ENCODE peak calls at places on chromosome 5, in seven cellular contexts. T is ovary, V is A172, B is NCI-H1436, I is fibroblast of lung, H is endothelial cell, A is heart right ventricle. O is an unnamed sample.

GRCh38 chr5:120258123-120258522 is 206.0 kb upstream of the PRR16 start:
- DNase-seq in T (no peak), V (no peak), B (no peak), I (no peak), H (no peak), A (no peak), O (no peak)

GRCh38 chr5:74382115-74382514 is 258.4 kb downstream of the ENC1 start:
- DNase-seq in T (no peak), V (no peak), B (no peak), I (no peak), H (no peak), A (no peak), O (no peak)

GRCh38 chr5:124000558-124000957 is 488.6 kb downstream of the CSNK1G3 start:
- DNase-seq in T (no peak), V (no peak), B (no peak), I (no peak), H (no peak), A (no peak), O (no peak)

GRCh38 chr5:177123789-177124485 is 9.6 kb upstream of the NSD1 start:
- DNase-seq in T (no peak), V (no peak), B (no peak), I (no peak), H (no peak), A (no peak), O (no peak)

GRCh38 chr5:133729800-133730199 is 117.5 kb upstream of the FSTL4 start:
- DNase-seq in T (no peak), V (no peak), B (no peak), I (no peak), H (no peak), A (no peak), O (no peak)

GRCh38 chr5:86824642-86825041 is 206.9 kb downstream of the COX7C start:
- DNase-seq in T (no peak), V (no peak), B (no peak), I (no peak), H (no peak), A (no peak), O (no peak)

GRCh38 chr5:157451806-157452205 is 8.2 kb upstream of the NIPAL4 start:
- DNase-seq in T (no peak), V (no peak), B (no peak), I (no peak), H (no peak), A (no peak), O (no peak)

GRCh38 chr5:41721521-41721920 is 148.7 kb downstream of the OXCT1 start:
- DNase-seq in T (no peak), V (no peak), B (no peak), I (no peak), H (no peak), A (no peak), O (no peak)

GRCh38 chr5:112208699-112209615 is 210.1 kb downstream of the EPB41L4A start:
- DNase-seq in T (no peak), V (no peak), B (no peak), I (no peak), H (no peak), A (no peak), O (no peak)

GRCh38 chr5:159814222-159814621 is 102.1 kb upstream of the ADRA1B start:
- DNase-seq in T (no peak), V (no peak), B (no peak), I (no peak), H (no peak), A (no peak), O (no peak)

GRCh38 chr5:110377411-110378392 is 348.8 kb downstream of the TMEM232 start:
- DNase-seq in T (no peak), V (peak; percentile 47), B (no peak), I (peak; percentile 94), H (no peak), A (no peak), O (no peak)

GRCh38 chr5:150523472-150524350 is 15.8 kb downstream of the NDST1 start:
- DNase-seq in T (no peak), V (peak; percentile 76), B (peak; percentile 26), I (peak; percentile 77), H (peak; percentile 40), A (no peak), O (peak; percentile 63)

GRCh38 chr5:140346348-140347221 is at the start of gene HBEGF:
- DNase-seq in T (peak; percentile 88), V (peak; percentile 50), B (peak; percentile 24), I (peak; percentile 69), H (peak; percentile 81), A (peak; percentile 88), O (no peak)

GRCh38 chr5:1506242-1507015 is 17.3 kb downstream of the LPCAT1 start:
- DNase-seq in T (no peak), V (no peak), B (no peak), I (no peak), H (no peak), A (peak; percentile 5), O (no peak)

GRCh38 chr5:150642567-150642927 is 2.1 kb downstream of the SYNPO start:
- DNase-seq in T (peak; percentile 80), V (peak; percentile 98), B (no peak), I (peak; percentile 93), H (no peak), A (peak; percentile 64), O (peak; percentile 64)

GRCh38 chr5:77843570-77844407 is 67.7 kb upstream of the TBCA start:
- DNase-seq in T (peak; percentile 19), V (no peak), B (no peak), I (peak; percentile 7), H (no peak), A (no peak), O (no peak)

GRCh38 chr5:107395632-107396350 is 274.9 kb downstream of the EFNA5 start:
- DNase-seq in T (no peak), V (no peak), B (no peak), I (peak; percentile 72), H (no peak), A (no peak), O (no peak)

GRCh38 chr5:122195784-122196394 is 66.5 kb downstream of the ZNF474 start:
- DNase-seq in T (no peak), V (peak; percentile 76), B (peak; percentile 37), I (peak; percentile 48), H (peak; percentile 57), A (no peak), O (peak; percentile 32)

GRCh38 chr5:178477224-178478201 is 112.7 kb downstream of the COL23A1 start:
- DNase-seq in T (no peak), V (no peak), B (no peak), I (no peak), H (no peak), A (no peak), O (no peak)

GRCh38 chr5:7856855-7857254 is 5.9 kb upstream of the CFAP90 start:
- DNase-seq in T (no peak), V (peak; percentile 28), B (peak; percentile 48), I (peak; percentile 31), H (peak; percentile 41), A (no peak), O (no peak)

O was measured in AG04450.